ENCODE peak calls at places on chromosomes 1 and 21, in four cellular contexts. F is RWPE2, E is left ventricle myocardium superior, K is left cardiac atrium. U is an unnamed sample.

GRCh38 chr1:234844479-234845031 is 234.6 kb upstream of the IRF2BP2 start:
- ATAC-seq in K (peak; percentile 34), F (no peak), E (peak; percentile 38), U (no peak)

GRCh38 chr1:198196630-198197029 is 39.8 kb downstream of the NEK7 start:
- ATAC-seq in F (no peak), K (peak; percentile 50), E (no peak), U (no peak)

GRCh38 chr1:156194300-156194652 is 372 bp downstream of the SLC25A44 start:
- ATAC-seq in F (no peak), K (no peak), E (peak; percentile 3), U (peak; percentile 11)

GRCh38 chr1:171081220-171081993 is 9.3 kb upstream of the FMO3 start:
- ATAC-seq in K (peak; percentile 73), F (no peak), E (peak; percentile 53), U (peak; percentile 55)

GRCh38 chr1:31617917-31618746 is 643 bp downstream of the HCRTR1 start:
- ATAC-seq in K (peak; percentile 56), F (peak; percentile 61), E (peak; percentile 63), U (peak; percentile 17)

GRCh38 chr1:67648582-67649326 is 36.2 kb upstream of the GADD45A start:
- ATAC-seq in F (no peak), E (no peak), K (no peak), U (no peak)

GRCh38 chr1:17732475-17732874 is 22.7 kb upstream of the ACTL8 start:
- ATAC-seq in K (no peak), E (no peak), F (peak; percentile 59), U (no peak)

GRCh38 chr1:156500578-156500846 is at the start of gene MEF2D:
- ATAC-seq in F (no peak), K (no peak), E (no peak), U (no peak)

GRCh38 chr1:228830185-228830953 is 95.1 kb downstream of the RHOU start:
- ATAC-seq in F (no peak), E (peak; percentile 93), K (peak; percentile 47), U (peak; percentile 57)

GRCh38 chr1:243849089-243850012 is 692 bp downstream of the AKT3 start:
- ATAC-seq in E (peak; percentile 61), K (peak; percentile 51), F (peak; percentile 26), U (peak; percentile 46)

GRCh38 chr1:238177960-238178359 is 287.2 kb upstream of the ZP4 start:
- ATAC-seq in E (no peak), F (peak; percentile 77), K (no peak), U (no peak)

GRCh38 chr1:39328110-39328509 is 123.6 kb downstream of the MACF1 start:
- ATAC-seq in F (no peak), E (no peak), K (no peak), U (no peak)

GRCh38 chr1:66533804-66534745 is at the start of gene SGIP1:
- ATAC-seq in E (peak; percentile 95), F (no peak), K (peak; percentile 88), U (no peak)

GRCh38 chr1:32470991-32471694 is 6.3 kb downstream of the ZBTB8B start:
- ATAC-seq in E (peak; percentile 53), F (no peak), K (no peak), U (peak; percentile 33)

GRCh38 chr1:172340520-172340919 is 80.0 kb upstream of the C1orf105 start:
- ATAC-seq in E (no peak), K (no peak), F (no peak), U (no peak)

GRCh38 chr1:32291145-32291707 is 657 bp upstream of the HDAC1 start:
- ATAC-seq in E (no peak), K (no peak), F (peak; percentile 40), U (peak; percentile 70)

GRCh38 chr1:156682166-156682890 is 5.1 kb upstream of the NES start:
- ATAC-seq in F (no peak), E (no peak), K (no peak), U (no peak)

GRCh38 chr1:8862528-8862927 is 16.0 kb downstream of the ENO1 start:
- ATAC-seq in E (no peak), K (no peak), F (peak; percentile 2), U (peak; percentile 11)

GRCh38 chr1:55214903-55215193 is 316 bp downstream of the USP24 start:
- ATAC-seq in F (peak; percentile 10), K (peak; percentile 57), E (peak; percentile 41), U (peak; percentile 34)

GRCh38 chr1:227167276-227167829 is 150.9 kb downstream of the CDC42BPA start:
- ATAC-seq in F (no peak), K (no peak), E (no peak), U (no peak)

GRCh38 chr1:98387701-98388100 is 273.8 kb upstream of the SNX7 start:
- ATAC-seq in F (no peak), E (no peak), K (no peak), U (no peak)

GRCh38 chr1:58454343-58454742 is 92.2 kb downstream of the OMA1 start:
- ATAC-seq in E (no peak), K (no peak), F (no peak), U (no peak)

GRCh38 chr1:169217621-169218020 is 111.1 kb downstream of the ATP1B1 start:
- ATAC-seq in K (no peak), E (no peak), F (no peak), U (no peak)

GRCh38 chr1:209202826-209203439 is 380.6 kb upstream of the CAMK1G start:
- ATAC-seq in K (no peak), E (no peak), F (no peak), U (no peak)

GRCh38 chr1:210447456-210448057 is 118.9 kb downstream of the HHAT start:
- ATAC-seq in E (no peak), K (no peak), F (no peak), U (no peak)

GRCh38 chr21:44893278-44893556 is 19.7 kb upstream of the PTTG1IP start:
- ATAC-seq in F (no peak), E (no peak), K (no peak), U (no peak)

GRCh38 chr1:164515932-164516331 is 43.1 kb upstream of the PBX1 start:
- ATAC-seq in F (no peak), K (no peak), E (peak; percentile 72), U (no peak)

GRCh38 chr1:55053265-55053954 is 14.1 kb downstream of the PCSK9 start:
- ATAC-seq in F (no peak), K (peak; percentile 32), E (peak; percentile 10), U (no peak)

U was measured in esophagus mucosa.